ENCODE peak calls at places on chromosome 22, in five cellular contexts. S, X, V, B and Z are unnamed samples.

GRCh38 chr22:24423519-24424000 is 3.8 kb upstream of the ADORA2A start:
- DNase-seq in S (peak; percentile 95), X (peak; percentile 75), V (no peak), B (peak; percentile 73), Z (peak; percentile 73)

GRCh38 chr22:33917744-33918406 is 2.4 kb downstream of the LARGE1 start:
- DNase-seq in S (no peak), X (no peak), V (no peak), B (no peak), Z (no peak)

GRCh38 chr22:49797706-49798105 is 30.0 kb downstream of the BRD1 start:
- DNase-seq in S (no peak), X (no peak), V (no peak), B (no peak), Z (no peak)

GRCh38 chr22:33116846-33117547 is 58.8 kb upstream of the SYN3 start:
- DNase-seq in S (no peak), X (no peak), V (no peak), B (no peak), Z (no peak)

GRCh38 chr22:27489265-27489675 is 312.3 kb downstream of the MN1 start:
- DNase-seq in S (peak; percentile 19), X (peak; percentile 86), V (no peak), B (peak; percentile 71), Z (peak; percentile 75)

GRCh38 chr22:44393066-44393465 is 80.3 kb upstream of the SHISAL1 start:
- DNase-seq in S (peak; percentile 43), X (peak; percentile 20), V (no peak), B (no peak), Z (peak; percentile 9)

GRCh38 chr22:19522190-19522880 is 1.9 kb downstream of the CLDN5 start:
- DNase-seq in S (no peak), X (peak; percentile 49), V (no peak), B (no peak), Z (peak; percentile 42)

GRCh38 chr22:19888131-19888746 is 33.6 kb upstream of the GNB1L start:
- DNase-seq in S (peak; percentile 73), X (no peak), V (no peak), B (no peak), Z (no peak)

GRCh38 chr22:42561856-42562255 is 8.1 kb downstream of the SERHL2 start:
- DNase-seq in S (no peak), X (no peak), V (no peak), B (no peak), Z (no peak)

GRCh38 chr22:23219787-23220484 is 39.6 kb downstream of the BCR start:
- DNase-seq in S (peak; percentile 89), X (no peak), V (no peak), B (peak; percentile 51), Z (peak; percentile 71)

GRCh38 chr22:28075260-28075981 is 156.4 kb upstream of the PITPNB start:
- DNase-seq in S (no peak), X (no peak), V (no peak), B (peak; percentile 62), Z (peak; percentile 52)

GRCh38 chr22:28441720-28442263 is 237.8 kb downstream of the TTC28 start:
- DNase-seq in S (no peak), X (peak; percentile 50), V (peak; percentile 23), B (no peak), Z (no peak)

GRCh38 chr22:34579519-34579918 is 486.4 kb upstream of the ISX start:
- DNase-seq in S (no peak), X (no peak), V (no peak), B (no peak), Z (no peak)

GRCh38 chr22:41578818-41579217 is 10.8 kb downstream of the PMM1 start:
- DNase-seq in S (no peak), X (no peak), V (no peak), B (no peak), Z (no peak)

DNA sequence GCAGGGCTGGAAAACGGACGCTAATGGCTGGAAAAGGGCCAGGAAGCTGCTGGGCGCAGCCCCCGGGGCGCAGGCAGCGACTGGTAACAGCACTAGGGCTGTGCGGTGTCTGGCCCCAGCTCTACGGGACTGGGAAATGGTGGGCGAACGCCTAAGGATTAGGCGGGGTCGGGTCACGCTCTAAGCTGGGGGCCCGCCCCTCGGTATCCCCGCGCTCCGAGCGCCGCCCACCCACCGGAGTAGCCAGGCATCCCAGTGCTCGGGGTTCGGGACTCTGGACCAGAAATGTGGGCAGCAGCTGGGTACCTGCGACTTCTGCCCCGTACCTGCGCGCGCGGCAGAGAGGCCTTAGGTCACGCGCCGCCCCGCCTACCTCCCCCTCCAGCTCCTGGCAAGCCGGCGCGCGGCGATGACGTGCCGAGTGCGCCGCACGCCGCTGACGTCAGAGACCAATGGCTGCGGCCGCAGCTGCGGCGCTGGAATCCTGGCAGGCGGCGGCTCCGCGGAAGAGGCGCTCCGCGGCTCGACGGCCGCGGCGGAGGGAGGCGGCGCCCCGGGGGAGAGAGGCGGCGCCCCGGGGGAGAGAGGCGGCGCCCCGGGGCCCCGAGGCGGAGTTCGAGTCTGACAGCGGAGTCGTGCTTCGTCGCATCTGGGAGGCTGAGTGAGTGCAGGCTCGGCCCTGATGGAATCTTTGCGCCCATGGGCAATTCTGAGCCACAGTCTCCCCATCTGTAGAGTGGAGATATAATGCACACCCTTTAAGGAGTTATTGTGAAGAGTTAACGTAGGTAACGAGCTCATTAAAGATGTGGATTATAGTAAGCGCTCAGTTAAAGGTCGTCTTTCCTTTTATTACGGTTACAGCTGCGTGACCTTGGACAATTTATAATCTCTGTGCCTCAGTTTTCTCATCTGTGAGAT is at the start of the genes HPS4 and SRRD:
- DNase-seq in S (peak; percentile 98), X (peak; percentile 93), V (peak; percentile 88), B (peak; percentile 93), Z (peak; percentile 96)
- TF ChIP-seq POLR2A in S (peak; percentile 83), X (peak; percentile 91), V (peak; percentile 95), B (no peak), Z (peak; percentile 82)

DNA sequence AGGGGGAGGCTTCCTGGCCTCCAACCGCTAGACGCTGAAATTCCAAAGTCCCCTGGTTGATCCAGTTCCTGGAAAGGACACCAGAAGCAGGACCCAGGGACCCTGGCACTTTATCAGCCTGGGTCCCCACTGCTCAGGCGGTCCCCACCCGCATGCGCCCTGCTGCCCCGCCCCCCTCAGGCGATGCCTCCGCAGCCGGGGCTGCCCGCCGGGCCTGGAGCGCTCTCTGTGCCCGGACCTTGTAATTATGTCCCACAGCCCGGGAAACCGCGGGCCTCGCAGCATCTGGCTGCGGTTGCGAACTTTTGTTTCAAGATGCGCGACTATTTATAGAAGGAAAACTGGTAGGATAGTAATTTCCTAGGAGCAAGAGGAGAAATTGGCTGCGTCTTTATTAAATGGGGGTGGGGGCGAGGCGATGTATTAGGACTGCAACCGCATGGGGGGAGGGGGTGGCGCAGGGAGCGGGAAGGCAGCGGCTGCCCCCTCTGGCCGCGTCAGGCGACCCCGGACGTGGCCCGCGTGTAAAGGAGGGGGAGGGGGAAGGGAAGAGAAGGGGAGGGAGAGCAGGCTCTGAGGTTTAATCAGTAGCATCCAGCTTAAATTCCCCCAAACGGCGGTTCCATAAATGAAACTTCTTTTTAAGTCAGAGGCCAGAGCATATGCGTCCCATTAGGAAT is 6.1 kb downstream of the WNT7B start:
- DNase-seq in S (no peak), X (no peak), V (no peak), B (no peak), Z (no peak)
- TF ChIP-seq CTCF in S (no peak), X (no peak), V (no peak), B (no peak), Z (no peak)

DNA sequence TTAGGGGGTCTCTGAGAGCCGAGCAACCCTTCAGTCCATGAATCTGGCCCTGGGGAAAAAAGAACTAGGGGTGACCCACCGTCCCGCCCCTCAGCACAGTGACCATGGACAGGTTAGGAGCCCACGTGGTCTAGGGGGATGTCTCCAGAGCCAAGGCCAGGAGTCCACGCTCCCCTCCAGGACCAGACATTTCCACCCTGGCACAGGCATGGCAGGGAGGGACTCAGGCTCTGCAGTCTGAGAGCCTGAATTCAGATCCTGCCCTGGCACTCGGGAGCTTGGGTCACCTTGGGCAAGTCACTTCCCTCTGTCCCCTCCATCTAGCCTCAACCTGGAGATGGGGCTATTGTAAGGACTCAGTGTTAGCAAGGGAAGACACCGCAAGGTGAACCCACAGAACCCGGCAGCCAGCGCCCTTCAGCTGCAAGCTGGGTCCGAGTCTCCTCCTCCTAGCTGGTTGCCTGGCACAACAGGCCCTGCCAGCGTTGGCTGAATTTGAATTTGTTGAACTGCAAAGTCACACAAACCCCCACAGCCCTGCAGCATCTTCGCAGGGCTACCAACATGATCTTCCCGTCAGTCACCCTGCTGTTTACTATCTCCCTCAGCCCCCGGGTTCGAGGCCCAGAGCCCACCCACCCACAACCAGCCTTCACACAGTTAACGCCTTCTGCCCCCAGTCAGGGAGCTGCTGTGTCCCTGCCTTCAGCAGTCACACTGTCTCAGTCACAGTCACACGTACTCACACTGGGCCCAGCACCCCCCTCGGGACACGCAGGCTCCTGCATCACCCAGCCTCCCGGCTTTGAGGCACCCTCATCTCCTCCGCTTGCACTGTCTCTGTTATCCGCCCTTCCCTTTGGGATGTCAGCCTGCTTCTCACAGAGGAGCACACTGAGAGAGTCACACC is 603 bp upstream of the PDGFB start:
- DNase-seq in S (no peak), X (no peak), V (no peak), B (no peak), Z (no peak)
- H3K4me3 ChIP-seq in S (peak overlapping the region; percentile 47), X (no peak overlapping the region), V (peak overlapping the region; percentile 48), B (peak overlapping the region; percentile 52), Z (no peak overlapping the region)

GRCh38 chr22:47623056-47623739 is 860.7 kb downstream of the TBC1D22A start:
- DNase-seq in S (peak; percentile 63), X (no peak), V (no peak), B (no peak), Z (no peak)

GRCh38 chr22:47625013-47625385 is 862.5 kb downstream of the TBC1D22A start:
- DNase-seq in S (no peak), X (no peak), V (no peak), B (no peak), Z (peak; percentile 22)

GRCh38 chr22:47623740-47624103 is 861.3 kb downstream of the TBC1D22A start:
- DNase-seq in S (no peak), X (no peak), V (no peak), B (peak; percentile 23), Z (no peak)

GRCh38 chr22:47625531-47626427 is 863.3 kb downstream of the TBC1D22A start:
- DNase-seq in S (no peak), X (no peak), V (no peak), B (no peak), Z (no peak)

DNA sequence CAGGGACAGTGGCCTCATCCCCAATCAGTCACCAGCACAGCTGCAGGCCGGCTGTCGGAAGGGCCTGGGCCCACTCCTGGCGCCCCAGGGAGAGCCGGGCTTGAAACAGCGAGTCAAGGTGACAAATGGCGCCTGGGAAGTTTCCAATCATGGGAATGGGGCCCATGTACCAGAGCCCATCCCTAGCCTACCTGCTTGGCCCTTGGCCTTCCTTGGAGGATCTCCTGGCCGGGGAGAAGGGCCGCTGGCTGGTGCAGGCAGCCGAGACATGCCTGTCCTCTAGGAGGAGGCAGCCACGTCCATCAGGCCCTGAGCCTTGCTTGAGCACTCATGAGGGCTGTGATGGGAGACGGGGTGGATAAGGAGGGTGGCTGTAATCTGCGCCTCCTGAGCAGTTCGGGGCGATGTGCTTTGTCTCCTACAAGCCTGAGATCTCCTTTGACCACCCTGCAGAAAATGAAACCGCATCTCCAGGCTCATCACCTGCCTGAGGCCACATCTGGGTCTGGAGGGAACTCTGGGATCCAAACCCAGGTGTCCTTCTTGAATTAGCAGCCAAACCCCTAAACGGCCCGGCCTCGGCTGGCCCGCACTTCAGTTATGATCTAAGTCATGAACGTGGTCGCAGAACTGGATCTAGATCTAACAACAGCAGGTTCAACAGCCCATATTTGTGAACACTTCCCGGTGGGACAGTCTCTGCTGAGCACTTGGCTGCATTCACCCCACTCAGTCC is 862.0 kb downstream of the TBC1D22A start:
- DNase-seq in S (no peak), X (no peak), V (no peak), B (no peak), Z (no peak)
- TF ChIP-seq POLR2A in S (no peak), X (no peak), V (no peak), B (no peak), Z (no peak)